ENCODE peak calls at places on chromosomes 16 and 17, in nine cellular contexts. Q is SJSA1; N is kidney epithelial cell; L is pancreas; E is mammary epithelial cell; A is GM04503; S is CD8-positive, alpha-beta T cell; O is T-cell; B is activated CD4-positive, CD25-positive, alpha-beta regulatory T cell. P is an unnamed sample.
A peak's percentile ranks its signal among the peaks of the same experiment; 100 is the strongest.

GRCh38 chr17:56160395-56160889 is 7.2 kb downstream of the ANKFN1 start:
- DNase-seq in B (no peak), A (no peak), E (no peak), O (no peak), L (no peak), Q (no peak), S (no peak), N (no peak), P (no peak)

GRCh38 chr17:38898812-38899348 is 26.5 kb upstream of the LASP1NB start:
- DNase-seq in L (no peak), N (no peak), B (peak; percentile 72), Q (no peak), S (peak; percentile 88), A (no peak), O (peak; percentile 75), E (no peak), P (peak; percentile 53)

GRCh38 chr17:74734256-74734655 is 2.8 kb upstream of the RAB37 start:
- DNase-seq in A (no peak), S (no peak), N (no peak), L (no peak), O (no peak), E (no peak), Q (no peak), B (no peak), P (no peak)

GRCh38 chr16:73016488-73016830 is 31.5 kb downstream of the ZFHX3 start:
- DNase-seq in A (no peak), L (no peak), B (no peak), S (no peak), O (no peak), Q (no peak), E (no peak), N (no peak), P (no peak)

GRCh38 chr17:36072431-36073121 is 8.5 kb downstream of the CCL18 start:
- DNase-seq in O (peak; percentile 15), A (no peak), Q (peak; percentile 53), E (peak; percentile 21), S (peak; percentile 71), L (peak; percentile 32), B (peak; percentile 4), N (no peak), P (no peak)

GRCh38 chr17:19533718-19534561 is at the start of gene SLC47A1:
- DNase-seq in B (no peak), O (no peak), A (no peak), S (peak; percentile 6), Q (no peak), L (no peak), E (peak; percentile 34), N (no peak), P (no peak)

GRCh38 chr17:57534863-57535651 is 210.0 kb downstream of the CCDC182 start:
- DNase-seq in L (no peak), A (no peak), O (no peak), Q (no peak), S (no peak), B (no peak), E (no peak), N (no peak), P (no peak)

GRCh38 chr16:31253642-31254045 is 6.1 kb upstream of the ITGAM start:
- DNase-seq in E (no peak), O (no peak), A (no peak), N (no peak), B (no peak), L (no peak), S (no peak), Q (no peak), P (no peak)

GRCh38 chr17:47221154-47221553 is 12.0 kb downstream of the MYL4 start:
- DNase-seq in B (no peak), E (no peak), O (no peak), L (no peak), N (no peak), A (no peak), Q (no peak), S (no peak), P (no peak)

GRCh38 chr16:2955438-2955778 is 8.7 kb upstream of the KREMEN2 start:
- DNase-seq in Q (no peak), E (no peak), S (no peak), N (no peak), L (no peak), A (no peak), B (no peak), O (no peak), P (no peak)

GRCh38 chr17:17379197-17379991 is 76.2 kb downstream of the NT5M start:
- DNase-seq in A (no peak), Q (peak; percentile 61), S (no peak), E (peak; percentile 27), B (no peak), N (no peak), O (no peak), L (peak; percentile 44), P (no peak)

GRCh38 chr16:89787365-89787805 is 29.1 kb downstream of the FANCA start:
- DNase-seq in O (no peak), Q (no peak), B (no peak), N (no peak), A (no peak), L (no peak), S (no peak), E (no peak), P (no peak)

GRCh38 chr17:20988001-20988641 is 54.7 kb downstream of the USP22 start:
- DNase-seq in S (no peak), N (no peak), E (no peak), Q (no peak), A (no peak), O (no peak), L (no peak), B (no peak), P (no peak)

GRCh38 chr16:31110106-31111034 is 2.2 kb downstream of the BCKDK start:
- DNase-seq in Q (no peak), B (no peak), O (no peak), E (no peak), S (no peak), N (no peak), L (no peak), A (no peak), P (no peak)

GRCh38 chr17:50094753-50095616 is at the start of gene PDK2:
- DNase-seq in S (peak; percentile 95), N (peak; percentile 69), A (peak; percentile 80), B (peak; percentile 93), O (peak; percentile 95), E (peak; percentile 87), Q (peak; percentile 98), L (peak; percentile 96), P (peak; percentile 95)

GRCh38 chr17:20189322-20189721 is 180.2 kb downstream of the SPECC1 start:
- DNase-seq in Q (peak; percentile 80), O (no peak), E (peak; percentile 79), N (no peak), S (no peak), A (no peak), B (no peak), L (no peak), P (no peak)

GRCh38 chr16:52584354-52584840 is 37.5 kb upstream of the TOX3 start:
- DNase-seq in L (no peak), S (no peak), B (no peak), E (no peak), A (no peak), N (no peak), O (no peak), Q (no peak), P (no peak)

GRCh38 chr16:37511-37910 is 15.9 kb downstream of the POLR3K start:
- DNase-seq in S (no peak), B (no peak), O (no peak), Q (no peak), A (no peak), N (no peak), E (no peak), L (no peak), P (no peak)

GRCh38 chr17:77315551-77316190 is 174.9 kb downstream of the SEC14L1 start:
- DNase-seq in Q (no peak), S (no peak), L (no peak), A (no peak), O (no peak), E (no peak), B (no peak), N (no peak), P (no peak)

GRCh38 chr16:25747160-25747758 is 55.5 kb downstream of the HS3ST4 start:
- DNase-seq in O (no peak), Q (no peak), N (no peak), A (no peak), E (no peak), B (no peak), S (no peak), L (no peak), P (no peak)

GRCh38 chr17:36112572-36112971 is 8.9 kb downstream of the CCL4 start:
- DNase-seq in A (no peak), N (no peak), L (no peak), S (no peak), B (no peak), E (no peak), O (no peak), Q (no peak), P (no peak)

GRCh38 chr16:81175325-81175891 is 63.1 kb upstream of the BCO1 start:
- DNase-seq in O (no peak), Q (no peak), B (no peak), N (no peak), E (peak; percentile 53), S (no peak), A (peak; percentile 28), L (no peak), P (no peak)

GRCh38 chr17:44065668-44066203 is 735 bp downstream of the LSM12 start:
- DNase-seq in S (no peak), L (no peak), Q (no peak), O (no peak), N (no peak), A (no peak), B (no peak), E (no peak), P (no peak)